ENCODE peak calls at places on chromosomes 1 and 21, in five cellular contexts. One of them, this sample, is unnamed.

GRCh38 chr1:204255966-204256365 is 42.2 kb upstream of the GOLT1A start:
- ATAC-seq in heart right ventricle: no peak
- ATAC-seq in heart left ventricle: no peak
- ATAC-seq in activated CD8-positive, alpha-beta T cell treated with anti-CD3 and anti-CD28 coated beads for 36 hours: no peak
- ATAC-seq in Right ventricle myocardium inferior: no peak
- ATAC-seq in this sample: no peak

GRCh38 chr21:33825419-33825818 is 90.2 kb downstream of the ATP5PO start:
- ATAC-seq in heart right ventricle: no peak
- ATAC-seq in heart left ventricle: peak; percentile 19
- ATAC-seq in activated CD8-positive, alpha-beta T cell treated with anti-CD3 and anti-CD28 coated beads for 36 hours: no peak
- ATAC-seq in Right ventricle myocardium inferior: peak; percentile 21
- ATAC-seq in this sample: no peak

GRCh38 chr1:21517161-21517589 is 8.0 kb downstream of the ALPL start:
- ATAC-seq in heart right ventricle: no peak
- ATAC-seq in heart left ventricle: no peak
- ATAC-seq in activated CD8-positive, alpha-beta T cell treated with anti-CD3 and anti-CD28 coated beads for 36 hours: no peak
- ATAC-seq in Right ventricle myocardium inferior: no peak
- ATAC-seq in this sample: no peak

GRCh38 chr1:55275976-55276375 is 60.8 kb upstream of the USP24 start:
- ATAC-seq in heart right ventricle: no peak
- ATAC-seq in heart left ventricle: no peak
- ATAC-seq in activated CD8-positive, alpha-beta T cell treated with anti-CD3 and anti-CD28 coated beads for 36 hours: no peak
- ATAC-seq in Right ventricle myocardium inferior: no peak
- ATAC-seq in this sample: peak; percentile 52

GRCh38 chr1:59919742-59920141 is 6.8 kb downstream of the CYP2J2 start:
- ATAC-seq in heart right ventricle: no peak
- ATAC-seq in heart left ventricle: no peak
- ATAC-seq in activated CD8-positive, alpha-beta T cell treated with anti-CD3 and anti-CD28 coated beads for 36 hours: no peak
- ATAC-seq in Right ventricle myocardium inferior: no peak
- ATAC-seq in this sample: no peak

GRCh38 chr1:167548059-167548932 is 5.3 kb downstream of the CREG1 start:
- ATAC-seq in heart right ventricle: peak; percentile 28
- ATAC-seq in heart left ventricle: no peak
- ATAC-seq in activated CD8-positive, alpha-beta T cell treated with anti-CD3 and anti-CD28 coated beads for 36 hours: no peak
- ATAC-seq in Right ventricle myocardium inferior: no peak
- ATAC-seq in this sample: no peak

GRCh38 chr1:154686507-154686906 is 78.5 kb upstream of the ADAR start:
- ATAC-seq in heart right ventricle: no peak
- ATAC-seq in heart left ventricle: no peak
- ATAC-seq in activated CD8-positive, alpha-beta T cell treated with anti-CD3 and anti-CD28 coated beads for 36 hours: no peak
- ATAC-seq in Right ventricle myocardium inferior: no peak
- ATAC-seq in this sample: no peak

GRCh38 chr1:187894349-187894748 is 1065.6 kb downstream of the PLA2G4A start:
- ATAC-seq in heart right ventricle: no peak
- ATAC-seq in heart left ventricle: no peak
- ATAC-seq in activated CD8-positive, alpha-beta T cell treated with anti-CD3 and anti-CD28 coated beads for 36 hours: no peak
- ATAC-seq in Right ventricle myocardium inferior: no peak
- ATAC-seq in this sample: peak; percentile 70

GRCh38 chr1:42484382-42484781 is 21.3 kb downstream of the CCDC30 start:
- ATAC-seq in heart right ventricle: peak; percentile 95
- ATAC-seq in heart left ventricle: peak; percentile 92
- ATAC-seq in activated CD8-positive, alpha-beta T cell treated with anti-CD3 and anti-CD28 coated beads for 36 hours: no peak
- ATAC-seq in Right ventricle myocardium inferior: no peak
- ATAC-seq in this sample: no peak

GRCh38 chr1:109467301-109467777 is 993 bp downstream of the SYPL2 start:
- ATAC-seq in heart right ventricle: peak; percentile 68
- ATAC-seq in heart left ventricle: peak; percentile 70
- ATAC-seq in activated CD8-positive, alpha-beta T cell treated with anti-CD3 and anti-CD28 coated beads for 36 hours: no peak
- ATAC-seq in Right ventricle myocardium inferior: peak; percentile 62
- ATAC-seq in this sample: no peak

GRCh38 chr1:164823486-164824279 is 264.7 kb downstream of the PBX1 start:
- ATAC-seq in heart right ventricle: peak; percentile 85
- ATAC-seq in heart left ventricle: peak; percentile 85
- ATAC-seq in activated CD8-positive, alpha-beta T cell treated with anti-CD3 and anti-CD28 coated beads for 36 hours: no peak
- ATAC-seq in Right ventricle myocardium inferior: peak; percentile 87
- ATAC-seq in this sample: no peak

GRCh38 chr1:235892734-235893413 is 26.2 kb upstream of the LYST start:
- ATAC-seq in heart right ventricle: no peak
- ATAC-seq in heart left ventricle: no peak
- ATAC-seq in activated CD8-positive, alpha-beta T cell treated with anti-CD3 and anti-CD28 coated beads for 36 hours: no peak
- ATAC-seq in Right ventricle myocardium inferior: peak; percentile 50
- ATAC-seq in this sample: no peak

GRCh38 chr1:89815611-89816010 is 5.2 kb upstream of the LRRC8D start:
- ATAC-seq in heart right ventricle: peak; percentile 59
- ATAC-seq in heart left ventricle: peak; percentile 41
- ATAC-seq in activated CD8-positive, alpha-beta T cell treated with anti-CD3 and anti-CD28 coated beads for 36 hours: peak; percentile 35
- ATAC-seq in Right ventricle myocardium inferior: peak; percentile 51
- ATAC-seq in this sample: no peak

GRCh38 chr1:7695181-7696117 is 75.6 kb upstream of the VAMP3 start:
- ATAC-seq in heart right ventricle: no peak
- ATAC-seq in heart left ventricle: no peak
- ATAC-seq in activated CD8-positive, alpha-beta T cell treated with anti-CD3 and anti-CD28 coated beads for 36 hours: no peak
- ATAC-seq in Right ventricle myocardium inferior: peak; percentile 23
- ATAC-seq in this sample: no peak